ENCODE peak calls at places on chromosomes 5 and 9, in four cellular contexts. Z, Q, B and S are unnamed samples.

GRCh38 chr5:82045526-82046267 is 73.9 kb downstream of the ATG10 start:
- DNase-seq in B (no peak), Z (no peak), Q (peak; percentile 72), S (no peak)

GRCh38 chr9:20291201-20291600 is 331.1 kb downstream of the MLLT3 start:
- DNase-seq in B (no peak), Q (no peak), Z (no peak), S (no peak)

GRCh38 chr5:88824141-88824540 is 58.8 kb downstream of the MEF2C start:
- DNase-seq in B (no peak), Z (no peak), Q (no peak), S (no peak)

GRCh38 chr9:98964201-98964600 is 20.5 kb downstream of the COL15A1 start:
- DNase-seq in B (no peak), Z (no peak), Q (peak; percentile 88), S (no peak)

GRCh38 chr5:28862860-28863196 is 1824.4 kb upstream of the CDH9 start:
- DNase-seq in Q (no peak), B (no peak), Z (no peak), S (no peak)

GRCh38 chr9:93655621-93656425 is 79.4 kb downstream of the PHF2 start:
- DNase-seq in Q (no peak), Z (no peak), B (no peak), S (no peak)

GRCh38 chr9:89523948-89524347 is 26.0 kb upstream of the SEMA4D start:
- DNase-seq in Z (no peak), B (no peak), Q (no peak), S (peak; percentile 72)

GRCh38 chr5:65961644-65962043 is 35.3 kb downstream of the ERBIN start:
- DNase-seq in B (no peak), Q (peak; percentile 57), Z (no peak), S (no peak)

GRCh38 chr5:22514231-22514630 is 338.9 kb downstream of the CDH12 start:
- DNase-seq in Q (no peak), B (no peak), Z (no peak), S (no peak)

GRCh38 chr5:79143684-79144379 is 32.2 kb downstream of the BHMT start:
- DNase-seq in Z (no peak), Q (peak; percentile 5), B (peak; percentile 33), S (no peak)

GRCh38 chr9:136170291-136170901 is 34.5 kb downstream of the LHX3 start:
- DNase-seq in Z (peak; percentile 65), B (peak; percentile 54), Q (peak; percentile 12), S (no peak)

GRCh38 chr5:75395277-75395676 is 58.3 kb downstream of the HMGCR start:
- DNase-seq in Q (no peak), B (no peak), Z (no peak), S (no peak)

GRCh38 chr5:103589416-103590175 is 27.0 kb upstream of the NUDT12 start:
- DNase-seq in B (no peak), Q (peak; percentile 23), Z (no peak), S (no peak)

GRCh38 chr5:13478831-13479465 is 465.5 kb downstream of the DNAH5 start:
- DNase-seq in B (peak; percentile 74), Q (no peak), Z (peak; percentile 36), S (peak; percentile 4)

GRCh38 chr5:98458726-98459125 is 314.7 kb upstream of the RGMB start:
- DNase-seq in B (no peak), Z (no peak), Q (no peak), S (no peak)

DNA sequence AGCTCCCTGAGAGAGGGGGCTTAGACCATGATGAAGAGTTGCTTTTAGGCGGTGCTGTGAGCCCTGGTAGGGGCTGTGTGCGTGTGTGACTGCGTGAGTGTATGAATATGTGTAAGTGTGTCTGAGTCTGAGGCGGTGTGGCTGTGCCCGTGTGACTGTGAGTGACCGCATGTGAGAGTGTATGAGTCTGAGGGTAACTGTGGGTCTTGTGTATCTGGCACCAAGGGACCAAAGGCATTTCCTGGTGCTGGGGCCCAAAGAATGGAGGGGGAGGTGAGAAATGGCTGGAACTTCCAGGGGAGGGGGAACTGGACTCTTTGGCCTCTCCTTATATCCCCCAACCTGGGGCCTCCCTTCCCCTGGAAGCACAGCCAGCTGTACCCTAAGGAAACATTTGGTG is 1.1 kb downstream of the IL11RA start:
- DNase-seq in Q (no peak), Z (no peak), B (no peak), S (no peak)
- H3K4me3 ChIP-seq in Q (no peak overlapping the region), Z (no peak overlapping the region), B (no peak overlapping the region), S (no peak overlapping the region)

GRCh38 chr5:82092-82491 is 9.9 kb upstream of the PLEKHG4B start:
- DNase-seq in Q (no peak), Z (no peak), B (peak; percentile 32), S (no peak)
- H3K4me3 ChIP-seq in Q (no peak overlapping the region), Z (no peak overlapping the region), B (no peak overlapping the region), S (no peak overlapping the region)

GRCh38 chr5:1642621-1643061 is 118.9 kb upstream of the LPCAT1 start:
- DNase-seq in Q (no peak), B (no peak), Z (no peak), S (no peak)

GRCh38 chr5:1642221-1642620 is 118.5 kb upstream of the LPCAT1 start:
- DNase-seq in Z (no peak), B (no peak), Q (no peak), S (no peak)

GRCh38 chr5:1643651-1644392 is 120.1 kb upstream of the LPCAT1 start:
- DNase-seq in Z (no peak), B (no peak), Q (no peak), S (no peak)

GRCh38 chr5:1647580-1647979 is 123.8 kb upstream of the LPCAT1 start:
- DNase-seq in Z (no peak), B (no peak), Q (no peak), S (no peak)

GRCh38 chr5:1644810-1645571 is 121.2 kb upstream of the LPCAT1 start:
- DNase-seq in B (peak; percentile 93), Z (peak; percentile 86), Q (peak; percentile 82), S (peak; percentile 76)
- H3K4me3 ChIP-seq in B (no peak overlapping the region), Z (no peak overlapping the region), Q (no peak overlapping the region), S (no peak overlapping the region)

GRCh38 chr5:1793966-1794895 is 5.4 kb downstream of the MRPL36 start:
- DNase-seq in Z (no peak), Q (peak; percentile 85), B (no peak), S (no peak)

GRCh38 chr5:1794896-1795290 is 4.7 kb downstream of the MRPL36 start:
- DNase-seq in Q (no peak), Z (no peak), B (no peak), S (no peak)

GRCh38 chr5:1792842-1793266 is 6.8 kb downstream of the MRPL36 start:
- DNase-seq in Z (no peak), B (no peak), Q (peak; percentile 84), S (peak; percentile 98)

GRCh38 chr5:1791176-1791575 is 8.5 kb downstream of the MRPL36 start:
- DNase-seq in Z (no peak), B (no peak), Q (no peak), S (no peak)

GRCh38 chr5:1793301-1793740 is 6.3 kb downstream of the MRPL36 start:
- DNase-seq in Q (no peak), Z (no peak), B (no peak), S (no peak)
- H3K4me3 ChIP-seq in Q (no peak overlapping the region), Z (no peak overlapping the region), B (no peak overlapping the region), S (peak overlapping the region; percentile 45)

GRCh38 chr9:137256839-137257238 is 1.7 kb downstream of the NELFB start:
- DNase-seq in Z (no peak), B (no peak), Q (no peak), S (no peak)
- H3K4me3 ChIP-seq in Z (no peak overlapping the region), B (no peak overlapping the region), Q (no peak overlapping the region), S (no peak overlapping the region)

DNA sequence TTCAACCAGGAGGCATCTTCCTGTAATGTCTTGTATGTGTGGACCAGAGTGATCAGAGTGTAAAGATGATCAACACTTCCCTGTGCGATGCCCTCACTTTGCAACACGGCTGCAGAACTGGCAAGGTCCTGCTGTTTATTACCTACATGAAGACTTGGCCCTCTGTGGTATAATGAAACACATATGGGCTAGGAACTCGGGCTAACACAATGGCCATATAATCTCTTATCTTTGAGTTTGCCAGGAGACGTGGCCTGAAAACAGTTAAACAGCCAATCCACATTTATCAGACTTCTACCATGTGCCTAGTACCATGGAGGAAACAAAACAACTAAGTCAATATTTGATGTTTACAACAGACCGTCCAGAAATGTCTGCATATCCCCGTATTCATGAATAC is 145.5 kb downstream of the ZNF462 start:
- DNase-seq in Z (no peak), B (no peak), Q (no peak), S (no peak)
- H3K4me3 ChIP-seq in Z (no peak overlapping the region), B (no peak overlapping the region), Q (no peak overlapping the region), S (no peak overlapping the region)

GRCh38 chr5:36602711-36603321 is 3.6 kb upstream of the SLC1A3 start:
- DNase-seq in B (no peak), Q (no peak), Z (peak; percentile 24), S (no peak)
- H3K4me3 ChIP-seq in B (no peak overlapping the region), Q (no peak overlapping the region), Z (no peak overlapping the region), S (no peak overlapping the region)

GRCh38 chr5:43036409-43036808 is 3.7 kb downstream of the ANXA2R start:
- DNase-seq in Z (no peak), B (no peak), Q (no peak), S (no peak)
- H3K4me3 ChIP-seq in Z (no peak overlapping the region), B (no peak overlapping the region), Q (peak overlapping the region; percentile 85), S (no peak overlapping the region)

DNA sequence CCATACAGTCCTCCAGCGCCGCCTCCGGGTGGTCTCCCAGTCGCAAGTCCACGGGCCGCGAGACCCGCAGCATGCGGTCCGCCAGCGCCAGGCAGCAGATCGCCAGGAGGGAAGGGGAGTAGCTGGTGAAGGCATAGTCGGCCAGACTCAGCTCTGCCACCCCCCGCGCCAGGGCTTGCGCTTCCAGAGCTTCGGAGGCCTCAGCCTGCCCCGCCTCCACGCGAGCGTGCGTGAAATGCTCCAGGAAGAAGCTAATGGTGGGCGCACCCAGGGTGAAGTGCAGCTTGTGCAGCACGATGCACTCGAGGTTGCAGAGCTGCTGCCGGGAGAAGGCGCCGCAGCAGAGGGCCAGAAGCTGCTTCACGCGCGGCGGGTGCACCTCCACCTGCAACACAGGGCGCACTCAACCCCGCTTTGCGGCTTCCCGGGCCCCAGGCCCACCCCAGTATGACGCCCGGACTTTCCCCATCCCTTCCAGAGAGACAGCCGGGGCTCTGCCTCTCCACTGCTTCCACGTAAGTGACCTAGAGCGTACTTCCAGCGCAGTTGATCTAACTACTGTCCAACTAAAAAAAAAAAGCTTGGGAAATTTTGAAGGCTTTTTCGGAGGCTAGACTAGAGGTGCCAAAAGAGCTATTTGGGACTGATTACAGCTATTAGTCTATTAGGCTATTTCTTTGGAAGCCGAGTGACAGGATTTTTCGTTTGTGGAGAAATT is 1.8 kb downstream of the CCNO start:
- DNase-seq in Q (peak; percentile 45), Z (peak; percentile 55), B (peak; percentile 34), S (no peak)
- H3K4me3 ChIP-seq in Q (no peak overlapping the region), Z (peak overlapping the region; percentile 51), B (no peak overlapping the region), S (peak overlapping the region; percentile 13)